ENCODE peak calls at places on chromosomes 7 and 10, in six cellular contexts. S is IMR-90, C is H1, V is H9, I is trophoblast cell, B is mesenchymal stem cell. M is an unnamed sample.

GRCh38 chr10:127148066-127148932 is 48.1 kb downstream of the INSYN2A start:
- DNase-seq in S (peak; percentile 91), C (no peak), V (no peak), I (no peak), B (peak; percentile 89), M (no peak)

GRCh38 chr7:48643420-48644013 is 280.8 kb upstream of the CDC14C start:
- DNase-seq in S (no peak), C (no peak), V (no peak), I (no peak), B (no peak), M (no peak)

GRCh38 chr10:71459513-71459912 is 62.8 kb downstream of the CDH23 start:
- DNase-seq in S (no peak), C (no peak), V (peak; percentile 48), I (no peak), B (no peak), M (no peak)

GRCh38 chr7:108046952-108047506 is 44.1 kb upstream of the LAMB1 start:
- DNase-seq in S (no peak), C (no peak), V (no peak), I (no peak), B (no peak), M (no peak)

GRCh38 chr10:27820637-27821036 is 75.0 kb upstream of the MKX start:
- DNase-seq in S (no peak), C (no peak), V (no peak), I (no peak), B (no peak), M (no peak)

GRCh38 chr10:62010366-62010765 is 108.9 kb downstream of the ARID5B start:
- DNase-seq in S (peak; percentile 53), C (no peak), V (no peak), I (no peak), B (no peak), M (no peak)

GRCh38 chr7:82985144-82985802 is 177.4 kb downstream of the PCLO start:
- DNase-seq in S (no peak), C (no peak), V (no peak), I (no peak), B (no peak), M (no peak)

GRCh38 chr7:113394856-113395255 is 276.5 kb upstream of the SMIM30 start:
- DNase-seq in S (no peak), C (peak; percentile 47), V (peak; percentile 86), I (no peak), B (no peak), M (no peak)

GRCh38 chr10:51675088-51675487 is 24.3 kb downstream of the CSTF2T start:
- DNase-seq in S (peak; percentile 11), C (no peak), V (no peak), I (no peak), B (no peak), M (no peak)

GRCh38 chr10:131726460-131726861 is 174.3 kb upstream of the PPP2R2D start:
- DNase-seq in S (no peak), C (no peak), V (peak; percentile 78), I (no peak), B (no peak), M (peak; percentile 83)

GRCh38 chr7:131548371-131548770 is 8.1 kb downstream of the PODXL start:
- DNase-seq in S (no peak), C (no peak), V (no peak), I (no peak), B (no peak), M (no peak)

GRCh38 chr7:151894131-151895007 is 17.5 kb upstream of the PRKAG2 start:
- DNase-seq in S (no peak), C (no peak), V (no peak), I (no peak), B (no peak), M (no peak)

GRCh38 chr10:133180915-133181639 is 21.1 kb downstream of the KNDC1 start:
- DNase-seq in S (no peak), C (no peak), V (no peak), I (no peak), B (no peak), M (no peak)

GRCh38 chr7:151361193-151361959 is 19.8 kb downstream of the NUB1 start:
- DNase-seq in S (peak; percentile 49), C (no peak), V (no peak), I (no peak), B (no peak), M (no peak)

GRCh38 chr7:97128736-97129135 is 11.2 kb downstream of the SDHAF3 start:
- DNase-seq in S (no peak), C (no peak), V (no peak), I (no peak), B (no peak), M (no peak)

DNA sequence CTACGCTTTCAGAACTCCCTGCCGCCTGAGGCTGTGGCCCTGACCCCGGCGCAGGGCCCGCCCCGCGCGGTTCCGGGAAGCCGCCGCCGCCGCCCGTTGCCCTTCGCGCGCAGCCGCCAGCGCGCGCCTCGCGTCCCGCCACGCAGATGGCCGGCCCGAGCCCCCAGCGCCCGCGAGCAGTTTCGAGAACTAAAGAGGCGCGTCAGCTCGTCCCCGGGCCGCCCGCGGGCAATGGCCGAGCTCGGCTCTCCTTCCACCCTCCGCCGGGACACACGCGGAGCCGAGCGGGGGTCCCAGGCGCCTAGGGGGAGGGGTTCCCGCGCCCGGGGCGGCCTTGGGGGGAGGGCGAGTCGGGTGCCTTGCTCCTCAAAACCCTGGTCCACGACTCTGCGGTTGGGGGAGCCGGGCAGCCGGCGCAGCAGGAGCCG is 1.8 kb downstream of the HNRNPF start:
- DNase-seq in S (peak; percentile 36), C (no peak), V (no peak), I (peak; percentile 67), B (peak; percentile 66), M (no peak)
- H3K23ac ChIP-seq in S (peak overlapping the region; percentile 71), C (no peak overlapping the region), V (no peak overlapping the region), I (no peak overlapping the region), B (no peak overlapping the region), M (peak overlapping the region; percentile 44)

GRCh38 chr10:123742751-123743440 is 76.7 kb downstream of the GPR26 start:
- DNase-seq in S (no peak), C (no peak), V (no peak), I (no peak), B (no peak), M (no peak)

GRCh38 chr10:123741146-123741545 is 75.0 kb downstream of the GPR26 start:
- DNase-seq in S (no peak), C (no peak), V (no peak), I (peak; percentile 13), B (no peak), M (no peak)

GRCh38 chr10:123743441-123744225 is 77.5 kb downstream of the GPR26 start:
- DNase-seq in S (no peak), C (no peak), V (no peak), I (peak; percentile 97), B (no peak), M (no peak)

GRCh38 chr10:123744226-123744536 is 78.0 kb downstream of the GPR26 start:
- DNase-seq in S (no peak), C (no peak), V (no peak), I (no peak), B (no peak), M (no peak)

DNA sequence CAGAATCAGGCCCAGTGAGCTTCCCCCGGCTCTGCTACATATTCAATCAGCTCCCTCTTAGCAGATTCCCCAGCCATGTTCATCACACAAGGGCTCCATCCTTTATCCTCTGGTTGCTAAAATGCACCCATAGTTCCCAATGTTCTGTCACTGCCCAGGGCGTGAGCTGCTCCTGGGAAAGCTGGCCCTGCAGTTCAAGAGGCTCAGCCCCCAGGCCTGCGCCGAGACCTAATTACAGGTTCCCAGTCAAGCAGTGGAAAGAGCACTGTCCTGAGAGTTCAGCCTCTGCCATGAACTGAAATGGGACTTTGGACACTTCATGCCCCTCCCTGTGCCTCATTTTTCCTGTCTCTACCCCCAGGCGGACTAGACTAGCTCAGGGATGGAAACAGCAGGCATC is 75.6 kb downstream of the GPR26 start:
- DNase-seq in S (no peak), C (no peak), V (no peak), I (no peak), B (no peak), M (no peak)
- H4K91ac ChIP-seq in S (no peak overlapping the region), C (no peak overlapping the region), V (no peak overlapping the region), I (no peak overlapping the region), B (no peak overlapping the region), M (no peak overlapping the region)

GRCh38 chr10:104694074-104694473 is 53.0 kb downstream of the SORCS3 start:
- DNase-seq in S (no peak), C (no peak), V (no peak), I (no peak), B (no peak), M (no peak)
- H3K4me2 ChIP-seq in S (no peak overlapping the region), C (no peak overlapping the region), V (no peak overlapping the region), I (no peak overlapping the region), B (no peak overlapping the region), M (no peak overlapping the region)

GRCh38 chr7:110095372-110096052 is 995.4 kb upstream of the LRRN3 start:
- DNase-seq in S (no peak), C (no peak), V (no peak), I (no peak), B (peak; percentile 2), M (no peak)
- H3K23ac ChIP-seq in S (no peak overlapping the region), C (no peak overlapping the region), V (no peak overlapping the region), I (no peak overlapping the region), B (no peak overlapping the region), M (no peak overlapping the region)

GRCh38 chr7:100413286-100413685 is 15.2 kb downstream of the ZCWPW1 start:
- DNase-seq in S (no peak), C (no peak), V (no peak), I (no peak), B (no peak), M (no peak)

GRCh38 chr7:100415448-100415847 is 13.1 kb downstream of the ZCWPW1 start:
- DNase-seq in S (no peak), C (no peak), V (no peak), I (no peak), B (no peak), M (no peak)

GRCh38 chr7:100418930-100419659 is 9.4 kb downstream of the ZCWPW1 start:
- DNase-seq in S (no peak), C (no peak), V (no peak), I (no peak), B (no peak), M (no peak)

GRCh38 chr7:100411101-100411500 is 17.4 kb downstream of the ZCWPW1 start:
- DNase-seq in S (no peak), C (no peak), V (no peak), I (no peak), B (no peak), M (no peak)

DNA sequence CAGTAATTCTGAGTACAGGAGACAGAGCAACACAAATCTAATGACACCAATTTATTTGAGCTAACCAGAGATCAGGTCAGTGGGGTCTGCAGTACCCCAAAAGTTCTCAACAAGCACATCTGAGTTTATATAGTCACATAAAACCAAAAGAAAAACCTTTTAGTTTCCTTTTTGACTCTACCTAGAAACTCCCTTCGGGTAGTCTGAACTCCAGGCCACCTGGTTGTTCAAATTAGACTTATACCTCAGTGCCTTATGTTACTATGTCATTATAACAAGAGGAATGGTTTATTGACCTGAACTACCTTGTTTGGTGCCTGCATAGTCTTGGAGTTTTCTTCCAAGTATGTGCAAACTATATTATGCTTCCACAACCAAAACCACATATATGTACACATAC is 14.6 kb downstream of the ZCWPW1 start:
- DNase-seq in S (no peak), C (no peak), V (no peak), I (no peak), B (no peak), M (no peak)
- H4K91ac ChIP-seq in S (no peak overlapping the region), C (no peak overlapping the region), V (no peak overlapping the region), I (no peak overlapping the region), B (no peak overlapping the region), M (no peak overlapping the region)

M was measured in neuronal stem cell.